ENCODE peak calls at places on chromosome 4, in ten cellular contexts. M is CD8-positive, alpha-beta memory T cell; R is EL; S is fibroblast of pulmonary artery; O is naive thymus-derived CD4-positive, alpha-beta T cell; W is ovary; T is NCI-H2227 treated with DMSO at 0.1 percent for 48 hours; A is SK-N-SH; G is NCI-H1436; K is GM06990. V is an unnamed sample.

GRCh38 chr4:151541438-151542071 is 132.6 kb downstream of the FHIP1A start:
- DNase-seq in M (no peak), R (peak; percentile 77), S (peak; percentile 75), O (no peak), W (no peak), T (no peak), A (peak; percentile 54), G (peak; percentile 82), K (no peak), V (no peak)

GRCh38 chr4:7648813-7649395 is 214.2 kb upstream of the PSAPL1 start:
- DNase-seq in M (no peak), R (no peak), S (no peak), O (no peak), W (no peak), T (no peak), A (no peak), G (no peak), K (no peak), V (no peak)

GRCh38 chr4:40395908-40396806 is 61.0 kb downstream of the CHRNA9 start:
- DNase-seq in M (no peak), R (no peak), S (peak; percentile 61), O (no peak), W (peak; percentile 83), T (no peak), A (no peak), G (peak; percentile 75), K (no peak), V (no peak)

GRCh38 chr4:84971319-84971932 is 4.9 kb upstream of the WDFY3 start:
- DNase-seq in M (no peak), R (peak; percentile 53), S (peak; percentile 80), O (no peak), W (no peak), T (peak; percentile 36), A (peak; percentile 30), G (peak; percentile 42), K (no peak), V (peak; percentile 23)

GRCh38 chr4:2788532-2789103 is 4.3 kb upstream of the SH3BP2 start:
- DNase-seq in M (no peak), R (no peak), S (no peak), O (no peak), W (peak; percentile 25), T (no peak), A (peak; percentile 89), G (no peak), K (peak; percentile 20), V (no peak)

GRCh38 chr4:23305026-23305425 is 584.8 kb downstream of the PPARGC1A start:
- DNase-seq in M (no peak), R (peak; percentile 4), S (peak; percentile 11), O (no peak), W (no peak), T (no peak), A (no peak), G (no peak), K (no peak), V (no peak)

GRCh38 chr4:20106926-20107325 is 144.8 kb upstream of the SLIT2 start:
- DNase-seq in M (no peak), R (no peak), S (no peak), O (no peak), W (no peak), T (no peak), A (no peak), G (no peak), K (no peak), V (no peak)

GRCh38 chr4:77931452-77932135 is 69.0 kb downstream of the MRPL1 start:
- DNase-seq in M (no peak), R (peak; percentile 67), S (peak; percentile 86), O (no peak), W (no peak), T (no peak), A (no peak), G (no peak), K (no peak), V (no peak)